ENCODE peak calls at places on chromosomes 1 and 21, in eight cellular contexts. M is activated T-cell treated with anti-CD3 and anti-CD28 coated beads, Interleukin-2, amount 50 U/mL, for 72 hours; A is RPMI7951; U is cardiac muscle cell; W is NCI-H2081; J is NCI-H226; D is GM03348; P is NCI-H524. Q is an unnamed sample.

GRCh38 chr1:233105225-233105624 is 154.8 kb downstream of the NTPCR start:
- DNase-seq in W (no peak), J (no peak), M (no peak), U (no peak), P (no peak), A (no peak), D (peak), Q (no peak)

GRCh38 chr1:54153548-54154439 is 994 bp upstream of the CDCP2 start:
- DNase-seq in P (peak), W (no peak), D (peak), A (peak), M (no peak), U (no peak), J (peak), Q (peak)

GRCh38 chr1:52917591-52917990 is 3.9 kb downstream of the ECHDC2 start:
- DNase-seq in W (no peak), J (no peak), M (no peak), P (no peak), U (no peak), D (no peak), A (no peak), Q (no peak)

GRCh38 chr1:89254658-89255287 is 17.9 kb downstream of the GBP5 start:
- DNase-seq in J (peak), P (no peak), A (peak), D (no peak), W (peak), M (no peak), U (peak), Q (no peak)

GRCh38 chr1:174041369-174041768 is 19.2 kb upstream of the RC3H1 start:
- DNase-seq in J (no peak), P (no peak), W (no peak), A (no peak), D (no peak), U (no peak), M (no peak), Q (no peak)

GRCh38 chr1:172971241-172971640 is 79.5 kb downstream of the TNFSF18 start:
- DNase-seq in A (no peak), J (peak), W (no peak), M (no peak), D (no peak), U (no peak), P (no peak), Q (no peak)

GRCh38 chr1:206004269-206004800 is 1.1 kb upstream of the RAB7B start:
- DNase-seq in M (no peak), J (no peak), W (no peak), P (no peak), A (no peak), U (no peak), D (no peak), Q (no peak)

GRCh38 chr1:232704694-232705680 is 75.1 kb upstream of the SIPA1L2 start:
- DNase-seq in U (no peak), A (peak), J (peak), W (peak), P (no peak), D (peak), M (no peak), Q (no peak)

GRCh38 chr1:43402055-43402865 is 12.6 kb downstream of the SZT2 start:
- DNase-seq in M (no peak), W (no peak), A (no peak), P (no peak), D (no peak), U (peak), J (no peak), Q (no peak)

GRCh38 chr1:172394167-172394751 is 26.2 kb upstream of the C1orf105 start:
- DNase-seq in W (no peak), J (no peak), U (no peak), A (peak), P (no peak), M (peak), D (no peak), Q (no peak)

GRCh38 chr21:41282412-41282811 is 34.2 kb upstream of the FAM3B start:
- DNase-seq in D (no peak), J (no peak), P (no peak), W (no peak), A (no peak), U (no peak), M (no peak), Q (no peak)

GRCh38 chr1:164660415-164661174 is 101.6 kb downstream of the PBX1 start:
- DNase-seq in A (peak), D (peak), W (no peak), M (peak), P (no peak), J (peak), U (no peak), Q (no peak)

GRCh38 chr1:3530086-3530930 is 75.8 kb downstream of the ARHGEF16 start:
- DNase-seq in M (no peak), J (peak), D (peak), W (no peak), A (peak), U (peak), P (no peak), Q (no peak)

GRCh38 chr21:15794277-15794912 is 64.6 kb downstream of the USP25 start:
- DNase-seq in J (no peak), U (no peak), P (no peak), D (no peak), M (no peak), W (no peak), A (no peak), Q (no peak)

GRCh38 chr1:38476111-38476783 is 383.3 kb downstream of the RRAGC start:
- DNase-seq in W (no peak), D (no peak), U (peak), M (no peak), P (no peak), A (no peak), J (no peak), Q (no peak)

GRCh38 chr1:119676571-119677206 is 28.6 kb upstream of the ZNF697 start:
- DNase-seq in J (no peak), A (no peak), W (no peak), M (no peak), P (no peak), U (no peak), D (no peak), Q (no peak)

GRCh38 chr1:46394108-46394871 is at the start of gene FAAH:
- DNase-seq in U (peak), A (no peak), W (peak), M (peak), P (peak), D (peak), J (no peak), Q (peak)

GRCh38 chr1:84634536-84635205 is 55.6 kb downstream of the SSX2IP start:
- DNase-seq in U (peak), W (no peak), P (no peak), J (peak), M (no peak), D (no peak), A (no peak), Q (no peak)

GRCh38 chr1:242745079-242745478 is 220.6 kb upstream of the PLD5 start:
- DNase-seq in A (no peak), J (no peak), P (no peak), D (no peak), U (peak), W (no peak), M (no peak), Q (no peak)

GRCh38 chr1:26358411-26359384 is 4.8 kb upstream of the CRYBG2 start:
- DNase-seq in W (no peak), U (no peak), D (no peak), P (no peak), A (no peak), J (no peak), M (peak), Q (peak)

GRCh38 chr1:107935396-107936064 is 29.4 kb downstream of the VAV3 start:
- DNase-seq in J (no peak), P (no peak), M (peak), W (no peak), D (no peak), A (no peak), U (no peak), Q (no peak)

GRCh38 chr1:203121186-203122015 is 6.1 kb upstream of the ADORA1 start:
- DNase-seq in W (no peak), D (no peak), M (no peak), U (no peak), A (no peak), P (no peak), J (no peak), Q (no peak)

GRCh38 chr1:117812868-117813511 is 116.4 kb downstream of the GDAP2 start:
- DNase-seq in J (no peak), W (no peak), M (no peak), P (no peak), U (no peak), D (peak), A (no peak), Q (no peak)

Q was measured in HuH-7.5.